ENCODE peak calls at places on chromosomes 3 and 15, in five cellular contexts. R is fibroblast of gingiva, D is HuH-7, A is frontal cortex, T is adrenal gland. P is an unnamed sample.

GRCh38 chr3:125128861-125129501 is 73.2 kb upstream of the HEG1 start:
- DNase-seq in R (peak; percentile 84), T (no peak), D (peak; percentile 68), A (no peak), P (no peak)

GRCh38 chr3:51982838-51983577 is at the start of gene ACY1:
- DNase-seq in D (peak; percentile 96), A (peak; percentile 96), R (peak; percentile 92), T (peak; percentile 88), P (peak; percentile 91)

GRCh38 chr3:185824051-185824466 is 783 bp downstream of the IGF2BP2 start:
- DNase-seq in R (no peak), A (no peak), D (peak; percentile 36), T (peak; percentile 30), P (peak; percentile 52)

GRCh38 chr3:111803123-111803593 is 55.9 kb upstream of the PHLDB2 start:
- DNase-seq in R (peak; percentile 99), D (no peak), A (no peak), T (peak; percentile 66), P (peak; percentile 5)

GRCh38 chr3:100993309-100993708 is at the start of gene ABI3BP:
- DNase-seq in T (peak; percentile 73), R (peak; percentile 82), A (no peak), D (no peak), P (peak; percentile 88)

GRCh38 chr15:33226559-33227181 is 32.2 kb upstream of the FMN1 start:
- DNase-seq in D (no peak), A (no peak), R (peak; percentile 14), T (peak; percentile 66), P (peak; percentile 82)

GRCh38 chr3:117193390-117193789 is 483.8 kb downstream of the TUSC7 start:
- DNase-seq in T (no peak), R (no peak), A (no peak), D (no peak), P (no peak)

GRCh38 chr15:60044636-60045273 is 40.6 kb downstream of the FOXB1 start:
- DNase-seq in D (no peak), A (no peak), R (no peak), T (no peak), P (no peak)

GRCh38 chr15:67137319-67137718 is 71.9 kb downstream of the SMAD3 start:
- DNase-seq in D (no peak), T (no peak), R (no peak), A (no peak), P (no peak)

GRCh38 chr3:134312072-134312872 is 61.6 kb upstream of the RYK start:
- DNase-seq in A (no peak), R (peak; percentile 32), D (peak; percentile 56), T (no peak), P (no peak)

GRCh38 chr15:29675791-29676301 is 146.4 kb downstream of the TJP1 start:
- DNase-seq in D (no peak), R (no peak), A (no peak), T (no peak), P (no peak)

GRCh38 chr15:96428742-96429141 is 98.2 kb downstream of the NR2F2 start:
- DNase-seq in A (no peak), R (peak; percentile 94), D (no peak), T (peak; percentile 72), P (no peak)

GRCh38 chr3:130425484-130425883 is 80.0 kb downstream of the COL6A5 start:
- DNase-seq in D (no peak), A (no peak), T (no peak), R (peak; percentile 57), P (no peak)

GRCh38 chr3:124467980-124468902 is 262.0 kb upstream of the UMPS start:
- DNase-seq in R (no peak), D (peak; percentile 66), A (no peak), T (peak; percentile 57), P (peak; percentile 52)

GRCh38 chr3:110789315-110789714 is 282.3 kb upstream of the NECTIN3 start:
- DNase-seq in T (no peak), D (no peak), A (no peak), R (peak; percentile 77), P (no peak)

GRCh38 chr15:74252291-74253080 is 16.4 kb downstream of the CCDC33 start:
- DNase-seq in D (no peak), R (no peak), T (peak; percentile 34), A (no peak), P (no peak)

GRCh38 chr3:189701934-189702693 is 70.9 kb downstream of the TP63 start:
- DNase-seq in D (no peak), T (no peak), R (no peak), A (no peak), P (peak; percentile 20)

GRCh38 chr3:176147251-176147650 is 1050.0 kb downstream of the TBL1XR1 start:
- DNase-seq in A (peak; percentile 6), R (no peak), D (no peak), T (no peak), P (no peak)

GRCh38 chr3:42376397-42376798 is 34.0 kb downstream of the LYZL4 start:
- DNase-seq in A (no peak), R (peak; percentile 63), T (peak; percentile 62), D (no peak), P (no peak)

GRCh38 chr3:139827833-139828232 is 107.2 kb upstream of the CLSTN2 start:
- DNase-seq in R (no peak), D (no peak), T (no peak), A (no peak), P (no peak)

GRCh38 chr3:172343979-172344378 is 104.3 kb downstream of the GHSR start:
- DNase-seq in T (no peak), R (no peak), D (no peak), A (no peak), P (no peak)

GRCh38 chr3:186058225-186058624 is 50.7 kb downstream of the ETV5 start:
- DNase-seq in T (no peak), A (no peak), D (no peak), R (no peak), P (no peak)

GRCh38 chr15:68445351-68445750 is 13.4 kb upstream of the ITGA11 start:
- DNase-seq in T (no peak), R (no peak), D (no peak), A (no peak), P (no peak)

GRCh38 chr3:126507886-126508285 is 9.7 kb downstream of the UROC1 start:
- DNase-seq in A (no peak), R (no peak), T (no peak), D (no peak), P (no peak)

GRCh38 chr3:116423945-116424344 is 21.3 kb downstream of the LSAMP start:
- DNase-seq in A (no peak), T (no peak), R (no peak), D (no peak), P (no peak)

GRCh38 chr3:27708246-27708645 is 13.9 kb downstream of the EOMES start:
- DNase-seq in A (no peak), D (no peak), T (no peak), R (peak; percentile 27), P (no peak)

GRCh38 chr3:63248015-63248414 is 30.1 kb upstream of the SYNPR start:
- DNase-seq in R (no peak), A (no peak), D (no peak), T (no peak), P (no peak)

GRCh38 chr3:29697989-29698388 is 417.1 kb downstream of the RBMS3 start:
- DNase-seq in D (no peak), A (no peak), R (peak; percentile 10), T (no peak), P (no peak)

GRCh38 chr15:42045211-42045615 is 24.4 kb upstream of the PLA2G4E start:
- DNase-seq in A (no peak), R (no peak), D (no peak), T (no peak), P (no peak)